ENCODE peak calls at places on chromosomes 7 and 10, in eight cellular contexts. A is colonic mucosa, Z is body of pancreas, K is brain microvascular endothelial cell, W is fibroblast of lung, C is stomach, H is astrocyte of the cerebellum, N is lower lobe of right lung. O is an unnamed sample.

GRCh38 chr10:117075064-117075463 is 63.0 kb downstream of the VAX1 start:
- DNase-seq in A (no peak), H (no peak), N (no peak), Z (no peak), K (peak; percentile 1), C (no peak), W (no peak), O (no peak)

GRCh38 chr7:31553636-31554035 is 39.7 kb downstream of the ITPRID1 start:
- DNase-seq in K (no peak), W (no peak), H (no peak), N (no peak), A (no peak), Z (no peak), C (no peak), O (no peak)

GRCh38 chr10:11611248-11612003 is at the start of gene USP6NL:
- DNase-seq in Z (peak; percentile 93), K (peak; percentile 59), N (peak; percentile 93), C (peak; percentile 93), A (peak; percentile 92), H (no peak), W (peak; percentile 78), O (peak; percentile 35)

GRCh38 chr7:47495269-47495875 is 86.5 kb downstream of the TNS3 start:
- DNase-seq in N (no peak), Z (no peak), C (no peak), K (no peak), H (no peak), A (no peak), W (no peak), O (no peak)

GRCh38 chr7:47186316-47186715 is 395.6 kb downstream of the TNS3 start:
- DNase-seq in C (no peak), H (no peak), N (no peak), A (no peak), Z (no peak), K (no peak), W (no peak), O (no peak)

GRCh38 chr10:110008518-110009339 is 945 bp downstream of the ADD3 start:
- DNase-seq in C (peak; percentile 66), K (no peak), A (peak; percentile 84), H (no peak), W (no peak), Z (peak; percentile 71), N (peak; percentile 53), O (no peak)

GRCh38 chr7:151347200-151347599 is 5.6 kb downstream of the NUB1 start:
- DNase-seq in Z (no peak), K (no peak), N (no peak), H (no peak), A (no peak), W (no peak), C (no peak), O (no peak)

GRCh38 chr7:133530682-133531081 is 277.8 kb downstream of the EXOC4 start:
- DNase-seq in C (no peak), W (peak; percentile 81), N (no peak), K (peak; percentile 48), Z (no peak), A (no peak), H (peak; percentile 91), O (no peak)

GRCh38 chr7:85595639-85596268 is 408.9 kb upstream of the SEMA3D start:
- DNase-seq in N (no peak), H (peak; percentile 32), A (no peak), K (no peak), Z (no peak), W (peak; percentile 77), C (no peak), O (no peak)

GRCh38 chr7:137345799-137346449 is 2.4 kb upstream of the PTN start:
- DNase-seq in Z (no peak), H (no peak), W (no peak), K (no peak), C (no peak), A (no peak), N (no peak), O (no peak)

GRCh38 chr7:64890761-64891666 is 12.1 kb upstream of the ZNF273 start:
- DNase-seq in W (no peak), Z (no peak), C (no peak), H (no peak), N (no peak), A (no peak), K (no peak), O (no peak)

GRCh38 chr7:64888901-64889685 is 14.0 kb upstream of the ZNF273 start:
- DNase-seq in K (no peak), C (peak; percentile 44), N (peak; percentile 71), W (peak; percentile 7), Z (peak; percentile 52), A (peak; percentile 60), H (no peak), O (no peak)

GRCh38 chr7:64888561-64888900 is 14.5 kb upstream of the ZNF273 start:
- DNase-seq in C (peak; percentile 26), W (peak; percentile 6), K (no peak), N (no peak), A (no peak), H (no peak), Z (no peak), O (no peak)

GRCh38 chr7:64887756-64888508 is 15.1 kb upstream of the ZNF273 start:
- DNase-seq in N (peak; percentile 61), H (no peak), A (peak; percentile 61), Z (peak; percentile 59), W (no peak), C (peak; percentile 28), K (no peak), O (no peak)

GRCh38 chr7:64889686-64890162 is 13.3 kb upstream of the ZNF273 start:
- DNase-seq in H (no peak), A (peak; percentile 14), K (no peak), C (no peak), W (no peak), N (no peak), Z (no peak), O (no peak)
- H3K4me3 ChIP-seq in H (no peak overlapping the region), A (peak overlapping the region; percentile 63), K (no peak overlapping the region), C (peak overlapping the region; percentile 51), W (no peak overlapping the region), N (peak overlapping the region; percentile 60), Z (peak overlapping the region; percentile 57), O (no peak overlapping the region)

DNA sequence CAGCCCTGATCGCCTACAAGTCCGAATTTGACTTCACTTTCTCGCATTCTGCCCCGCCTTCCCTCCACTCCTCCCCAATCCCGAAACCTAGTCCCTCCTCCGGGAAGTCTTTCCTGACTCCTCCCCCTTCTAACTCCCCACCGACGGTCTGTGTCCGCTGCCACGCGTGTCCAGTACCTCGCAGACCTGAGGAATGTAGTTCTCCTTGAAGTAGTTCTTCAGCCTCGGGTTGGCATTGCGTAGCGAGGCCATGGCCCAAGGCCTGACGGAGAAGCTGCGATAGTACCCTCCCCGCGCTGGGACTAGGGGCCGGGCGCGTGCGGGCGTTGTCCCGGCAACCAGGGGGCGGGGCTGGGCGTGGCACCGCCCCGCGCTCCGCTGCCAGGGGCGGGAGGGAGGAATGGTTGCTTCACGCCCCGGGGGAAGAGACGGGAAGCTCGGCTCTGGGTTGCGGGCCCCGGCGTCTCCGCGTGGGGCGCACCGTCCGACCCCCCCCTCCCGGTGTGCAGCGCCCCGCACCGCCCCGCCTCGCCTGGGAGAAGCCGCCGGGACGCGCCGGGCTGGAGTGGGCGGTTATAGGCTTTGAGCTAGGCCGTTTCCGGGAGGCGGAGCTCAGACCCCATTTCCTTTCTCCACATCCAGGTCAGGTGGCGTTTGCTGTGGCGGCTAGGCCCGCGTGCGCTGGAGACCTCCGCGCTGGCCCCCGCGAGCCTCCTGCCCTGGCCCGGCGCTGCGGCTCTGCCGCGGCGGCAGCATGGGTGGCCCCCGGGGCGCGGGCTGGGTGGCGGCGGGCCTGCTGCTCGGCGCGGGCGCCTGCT is at the start of the genes ARMC10 and FBXL13:
- DNase-seq in K (peak; percentile 81), W (peak; percentile 88), H (peak; percentile 73), C (peak; percentile 89), N (peak; percentile 94), A (peak; percentile 91), Z (peak; percentile 90), O (peak; percentile 67)
- TF ChIP-seq CTCF in K (no peak), W (peak; percentile 14), H (peak; percentile 9), C (no peak), N (peak; percentile 40), A (no peak), Z (peak; percentile 53), O (no peak)

GRCh38 chr10:4533626-4534025 is 292.4 kb upstream of the AKR1E2 start:
- DNase-seq in N (no peak), C (no peak), K (no peak), Z (no peak), H (no peak), A (no peak), W (peak; percentile 60), O (no peak)

GRCh38 chr10:4532976-4533375 is 293.0 kb upstream of the AKR1E2 start:
- DNase-seq in K (no peak), W (peak; percentile 82), C (no peak), N (no peak), A (no peak), Z (no peak), H (no peak), O (no peak)

GRCh38 chr10:4535531-4535930 is 290.5 kb upstream of the AKR1E2 start:
- DNase-seq in K (no peak), H (no peak), C (no peak), Z (no peak), N (no peak), W (no peak), A (no peak), O (no peak)

GRCh38 chr10:4529266-4529665 is 296.7 kb upstream of the AKR1E2 start:
- DNase-seq in Z (no peak), A (no peak), K (no peak), N (no peak), H (no peak), W (no peak), C (no peak), O (no peak)

DNA sequence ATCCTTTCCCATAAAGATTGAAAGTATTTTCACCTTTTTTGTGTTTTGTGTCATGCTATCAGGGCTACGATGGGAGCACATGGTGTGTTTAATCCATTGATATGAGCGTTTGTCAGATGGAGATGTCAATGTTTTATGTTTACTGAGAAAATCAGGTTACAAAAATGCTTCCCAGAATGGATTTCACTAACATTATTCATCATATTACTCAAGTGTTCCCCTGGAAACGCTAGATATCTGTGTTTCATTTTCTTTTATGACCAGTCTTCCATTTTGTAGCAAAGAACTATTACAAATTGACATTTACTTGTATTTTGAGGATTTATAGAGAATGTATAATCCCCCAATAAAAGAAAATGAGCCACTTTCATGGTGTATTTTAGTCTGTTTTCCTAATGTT is 293.5 kb upstream of the AKR1E2 start:
- DNase-seq in Z (no peak), A (no peak), K (peak; percentile 21), C (no peak), N (no peak), W (peak; percentile 76), H (no peak), O (no peak)
- H3K4me3 ChIP-seq in Z (no peak overlapping the region), A (no peak overlapping the region), K (no peak overlapping the region), C (no peak overlapping the region), N (no peak overlapping the region), W (no peak overlapping the region), H (no peak overlapping the region), O (no peak overlapping the region)

DNA sequence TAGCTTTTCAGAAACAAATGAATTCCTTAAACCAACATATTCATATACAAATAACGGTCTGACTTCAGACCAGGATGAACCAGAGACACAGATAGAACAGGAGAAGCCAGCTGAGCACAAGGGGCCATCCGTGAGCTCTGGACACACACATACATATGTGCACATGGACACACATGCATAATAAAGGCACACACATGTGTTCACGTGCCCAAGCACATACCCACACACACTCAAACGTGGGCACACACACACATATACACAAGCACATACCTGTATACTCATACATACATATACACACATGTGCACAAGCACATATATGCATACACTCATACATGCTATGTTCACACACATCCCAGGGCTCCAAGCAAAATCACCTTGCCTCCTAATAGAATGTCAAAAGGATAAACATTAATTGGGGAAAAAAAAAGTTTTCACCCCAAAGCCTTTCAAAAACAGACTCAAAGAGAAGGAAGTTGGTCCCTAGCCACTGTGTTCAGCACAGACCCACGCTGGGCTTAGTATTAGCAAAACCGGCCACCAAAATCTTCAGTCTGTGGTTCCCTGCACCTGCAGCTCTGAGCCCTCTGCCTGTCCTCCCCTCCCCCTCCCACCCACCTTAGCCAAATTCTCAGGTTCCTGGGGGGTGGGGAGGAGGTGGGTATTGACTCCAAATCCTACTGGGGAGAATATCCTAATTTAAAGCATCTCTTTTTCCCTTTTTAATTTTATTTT is 100.4 kb upstream of the MACROH2A2 start:
- DNase-seq in A (no peak), W (no peak), K (no peak), Z (no peak), H (no peak), N (no peak), C (no peak), O (no peak)
- TF ChIP-seq CTCF in A (no peak), W (no peak), K (no peak), Z (no peak), H (no peak), N (no peak), C (no peak), O (no peak)